ENCODE peak calls at places on chromosomes 7 and 10, in four cellular contexts. One of them, this sample, is unnamed.

GRCh38 chr7:42012786-42013360 is 224.1 kb downstream of the GLI3 start:
- DNase-seq in lower leg skin: no peak
- DNase-seq in posterior cingulate gyrus: no peak
- DNase-seq in T-helper 9 cell: no peak
- DNase-seq in this sample: no peak

GRCh38 chr10:83522881-83523386 is 616.4 kb upstream of the GHITM start:
- DNase-seq in lower leg skin: no peak
- DNase-seq in posterior cingulate gyrus: no peak
- DNase-seq in T-helper 9 cell: no peak
- DNase-seq in this sample: no peak

GRCh38 chr7:151507806-151508205 is 11.9 kb downstream of the RHEB start:
- DNase-seq in lower leg skin: no peak
- DNase-seq in posterior cingulate gyrus: no peak
- DNase-seq in T-helper 9 cell: no peak
- DNase-seq in this sample: no peak

GRCh38 chr10:84665883-84666463 is 337.6 kb downstream of the CCSER2 start:
- DNase-seq in lower leg skin: no peak
- DNase-seq in posterior cingulate gyrus: no peak
- DNase-seq in T-helper 9 cell: no peak
- DNase-seq in this sample: no peak

GRCh38 chr10:12022580-12023257 is 19.9 kb downstream of the UPF2 start:
- DNase-seq in lower leg skin: no peak
- DNase-seq in posterior cingulate gyrus: no peak
- DNase-seq in T-helper 9 cell: no peak
- DNase-seq in this sample: no peak

GRCh38 chr7:13021566-13021965 is 334.1 kb downstream of the ARL4A start:
- DNase-seq in lower leg skin: no peak
- DNase-seq in posterior cingulate gyrus: no peak
- DNase-seq in T-helper 9 cell: no peak
- DNase-seq in this sample: no peak

GRCh38 chr7:43625453-43625852 is 42.5 kb downstream of the STK17A start:
- DNase-seq in lower leg skin: no peak
- DNase-seq in posterior cingulate gyrus: no peak
- DNase-seq in T-helper 9 cell: peak
- DNase-seq in this sample: no peak

GRCh38 chr7:121575194-121575766 is 179.2 kb upstream of the FAM3C start:
- DNase-seq in lower leg skin: no peak
- DNase-seq in posterior cingulate gyrus: no peak
- DNase-seq in T-helper 9 cell: no peak
- DNase-seq in this sample: no peak

GRCh38 chr7:128697301-128697905 is 25.3 kb downstream of the GARIN1A start:
- DNase-seq in lower leg skin: peak
- DNase-seq in posterior cingulate gyrus: peak
- DNase-seq in T-helper 9 cell: peak
- DNase-seq in this sample: peak

GRCh38 chr10:133115981-133116380 is 28.3 kb downstream of the ADGRA1 start:
- DNase-seq in lower leg skin: no peak
- DNase-seq in posterior cingulate gyrus: no peak
- DNase-seq in T-helper 9 cell: no peak
- DNase-seq in this sample: no peak

GRCh38 chr7:53984776-53985175 is 557.4 kb upstream of the VSTM2A start:
- DNase-seq in lower leg skin: no peak
- DNase-seq in posterior cingulate gyrus: no peak
- DNase-seq in T-helper 9 cell: no peak
- DNase-seq in this sample: no peak

GRCh38 chr7:50149364-50149763 is 56.3 kb upstream of the ZPBP start:
- DNase-seq in lower leg skin: no peak
- DNase-seq in posterior cingulate gyrus: no peak
- DNase-seq in T-helper 9 cell: no peak
- DNase-seq in this sample: no peak

GRCh38 chr7:112994666-112995065 is 92.0 kb downstream of the GPR85 start:
- DNase-seq in lower leg skin: no peak
- DNase-seq in posterior cingulate gyrus: no peak
- DNase-seq in T-helper 9 cell: no peak
- DNase-seq in this sample: no peak

GRCh38 chr7:151432658-151433521 is 7.1 kb downstream of the CRYGN start:
- DNase-seq in lower leg skin: no peak
- DNase-seq in posterior cingulate gyrus: no peak
- DNase-seq in T-helper 9 cell: peak
- DNase-seq in this sample: peak

GRCh38 chr10:32795598-32796183 is 162.3 kb downstream of the ITGB1 start:
- DNase-seq in lower leg skin: no peak
- DNase-seq in posterior cingulate gyrus: no peak
- DNase-seq in T-helper 9 cell: no peak
- DNase-seq in this sample: no peak

GRCh38 chr10:29635711-29636144 is 957 bp upstream of the SVIL start:
- DNase-seq in lower leg skin: no peak
- DNase-seq in posterior cingulate gyrus: no peak
- DNase-seq in T-helper 9 cell: peak
- DNase-seq in this sample: peak

GRCh38 chr7:1979591-1980560 is 252.9 kb downstream of the MAD1L1 start:
- DNase-seq in lower leg skin: no peak
- DNase-seq in posterior cingulate gyrus: no peak
- DNase-seq in T-helper 9 cell: no peak
- DNase-seq in this sample: peak

GRCh38 chr10:94173594-94173993 is 179.9 kb downstream of the PLCE1 start:
- DNase-seq in lower leg skin: no peak
- DNase-seq in posterior cingulate gyrus: no peak
- DNase-seq in T-helper 9 cell: no peak
- DNase-seq in this sample: no peak

GRCh38 chr10:71225291-71226058 is 13.1 kb downstream of the UNC5B start:
- DNase-seq in lower leg skin: no peak
- DNase-seq in posterior cingulate gyrus: peak
- DNase-seq in T-helper 9 cell: no peak
- DNase-seq in this sample: no peak